ENCODE peak calls at places on chromosome 14, in four cellular contexts. X is tibial nerve, E is esophagus muscularis mucosa, P is A549. C is an unnamed sample.

GRCh38 chr14:49999216-49999761 is 106.4 kb downstream of the ARF6 start:
- DNase-seq in X (peak), E (no peak), P (peak), C (peak)

GRCh38 chr14:91888641-91889476 is 21.5 kb upstream of the TC2N start:
- DNase-seq in X (no peak), E (no peak), P (no peak), C (no peak)

GRCh38 chr14:69879175-69880047 is at the start of gene SMOC1:
- DNase-seq in X (no peak), E (no peak), P (peak), C (peak)

GRCh38 chr14:101462726-101463565 is 98.3 kb upstream of the DIO3 start:
- DNase-seq in X (no peak), E (no peak), P (no peak), C (no peak)

GRCh38 chr14:104827173-104828055 is 26.5 kb downstream of the ZBTB42 start:
- DNase-seq in X (no peak), E (no peak), P (peak), C (peak)

GRCh38 chr14:80055226-80055625 is 156.1 kb downstream of the DIO2 start:
- DNase-seq in X (no peak), E (no peak), P (no peak), C (no peak)

GRCh38 chr14:103518416-103519042 is 4.1 kb downstream of the CKB start:
- DNase-seq in X (peak), E (no peak), P (peak), C (peak)

GRCh38 chr14:65101631-65102440 is 481 bp downstream of the MAX start:
- DNase-seq in X (no peak), E (no peak), P (no peak), C (peak)

GRCh38 chr14:103496776-103497175 is 25.9 kb downstream of the CKB start:
- DNase-seq in X (no peak), E (no peak), P (no peak), C (no peak)

GRCh38 chr14:92665699-92666110 is 82.7 kb downstream of the LGMN start:
- DNase-seq in X (no peak), E (no peak), P (no peak), C (no peak)

GRCh38 chr14:36935976-36936678 is 236.3 kb downstream of the SLC25A21 start:
- DNase-seq in X (no peak), E (no peak), P (no peak), C (no peak)

GRCh38 chr14:93533864-93534263 is 103.1 kb downstream of the UNC79 start:
- DNase-seq in X (no peak), E (no peak), P (no peak), C (no peak)

GRCh38 chr14:31190220-31190605 is 17.4 kb downstream of the HECTD1 start:
- DNase-seq in X (no peak), E (peak), P (no peak), C (no peak)

GRCh38 chr14:61994589-61994988 is 232.4 kb downstream of the SNAPC1 start:
- DNase-seq in X (no peak), E (no peak), P (no peak), C (no peak)

GRCh38 chr14:74963705-74964271 is 8.4 kb upstream of the PGF start:
- DNase-seq in X (no peak), E (no peak), P (no peak), C (no peak)

GRCh38 chr14:97706814-97707213 is 909.6 kb downstream of the VRK1 start:
- DNase-seq in X (no peak), E (peak), P (no peak), C (no peak)

DNA sequence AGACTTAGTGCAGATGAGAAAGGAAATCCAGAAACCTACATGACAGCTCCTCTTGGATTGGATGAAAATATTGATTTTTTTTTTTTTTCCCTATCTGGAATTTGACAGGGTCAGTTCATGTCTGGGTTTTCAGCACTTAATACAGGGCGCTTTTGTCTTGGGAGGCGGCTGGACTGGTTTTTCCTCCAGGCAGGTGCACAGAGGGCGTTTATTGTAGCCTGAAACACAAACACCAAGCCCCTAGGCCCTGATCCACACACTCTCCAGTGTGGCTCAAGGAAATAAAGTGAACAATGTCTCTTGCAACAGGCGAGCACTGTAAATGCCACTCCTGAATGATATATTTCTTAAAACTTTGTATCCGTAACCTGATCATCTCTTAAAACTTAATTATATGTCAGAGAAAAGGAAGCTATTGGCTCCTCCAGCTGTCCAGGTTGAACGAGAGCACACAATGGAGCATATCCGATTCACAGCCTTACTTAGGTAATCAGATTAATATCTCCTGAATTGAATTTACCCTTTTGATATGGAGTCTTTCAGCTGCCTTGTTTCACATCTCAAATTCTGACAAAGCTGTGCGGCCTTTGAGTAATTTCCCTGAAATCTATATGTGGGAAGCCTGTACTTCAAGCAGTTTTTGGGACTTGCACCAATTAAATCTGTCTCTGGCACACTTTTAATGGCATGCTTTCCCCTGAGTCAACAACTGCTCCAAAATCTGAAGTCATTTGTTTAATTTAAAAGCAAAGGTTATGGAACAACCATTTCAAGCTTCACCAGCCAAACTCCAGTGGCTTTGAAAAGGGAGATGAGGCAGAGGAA is 485.7 kb downstream of the ZFP36L1 start:
- DNase-seq in X (no peak), E (no peak), P (no peak), C (peak)
- TF ChIP-seq EP300 in X (no peak), E (no peak), P (no peak), C (peak)

GRCh38 chr14:89493877-89494634 is 77.0 kb upstream of the FOXN3 start:
- DNase-seq in X (no peak), E (no peak), P (no peak), C (no peak)
- TF ChIP-seq EP300 in X (no peak), E (no peak), P (no peak), C (no peak)

GRCh38 chr14:55913324-55914035 is 204.7 kb upstream of the PELI2 start:
- DNase-seq in X (peak), E (no peak), P (no peak), C (no peak)
- TF ChIP-seq EP300 in X (peak), E (no peak), P (no peak), C (no peak)

GRCh38 chr14:68825729-68826128 is 32.9 kb upstream of the ZFP36L1 start:
- DNase-seq in X (no peak), E (no peak), P (no peak), C (no peak)

GRCh38 chr14:68823434-68824206 is 30.8 kb upstream of the ZFP36L1 start:
- DNase-seq in X (no peak), E (no peak), P (no peak), C (no peak)

GRCh38 chr14:68824207-68824516 is 31.3 kb upstream of the ZFP36L1 start:
- DNase-seq in X (no peak), E (no peak), P (no peak), C (no peak)

GRCh38 chr14:68822964-68823363 is 30.1 kb upstream of the ZFP36L1 start:
- DNase-seq in X (no peak), E (no peak), P (no peak), C (no peak)

DNA sequence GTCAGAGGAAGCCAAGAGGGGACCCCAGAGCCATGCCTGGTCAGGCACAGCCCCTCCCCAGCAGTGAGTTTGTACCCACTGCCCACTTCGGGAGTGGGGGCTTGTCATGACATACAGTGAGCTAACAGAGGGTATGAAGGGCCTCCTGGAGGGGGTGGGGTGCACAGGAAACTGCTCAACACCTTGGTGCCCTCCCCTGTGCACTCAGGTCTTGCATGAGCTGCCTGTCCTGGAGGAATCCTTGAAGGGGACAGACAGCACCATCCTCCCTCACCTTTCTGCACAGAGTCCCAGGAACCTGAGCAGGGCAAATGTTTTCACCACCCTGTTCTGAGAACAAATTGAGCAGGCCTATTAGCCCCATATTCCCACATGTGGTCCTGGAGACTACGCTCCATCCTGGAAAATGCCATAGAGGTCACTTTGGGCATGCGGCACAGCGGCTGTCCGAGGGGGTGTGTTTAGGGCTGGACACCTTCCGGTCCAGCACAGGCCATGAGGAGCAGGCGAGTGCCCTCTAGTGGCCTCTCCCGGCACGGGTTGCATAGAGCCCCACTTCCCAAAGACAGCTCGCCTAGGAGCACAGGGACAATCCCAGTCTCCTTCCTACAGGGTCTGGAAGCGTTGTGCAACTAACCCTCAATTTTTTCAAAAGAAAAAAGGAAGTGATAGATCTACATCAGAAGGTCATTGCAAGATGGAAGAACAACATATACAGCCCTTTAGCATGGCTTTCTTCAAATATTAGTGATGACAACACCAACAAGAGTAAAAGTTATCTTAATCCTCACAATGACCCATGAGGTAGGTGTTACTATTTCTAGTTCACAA is 31.9 kb upstream of the ZFP36L1 start:
- DNase-seq in X (peak), E (no peak), P (peak), C (peak)
- TF ChIP-seq EP300 in X (no peak), E (no peak), P (no peak), C (no peak)